ENCODE peak calls at places on chromosomes 2 and 18, in seven cellular contexts. Q, Z, H, O, W, M and X are unnamed samples.

GRCh38 chr2:97714950-97715652 is 1.7 kb downstream of the ZAP70 start:
- DNase-seq in W (no peak), Z (no peak), H (no peak), Q (no peak), O (no peak), M (no peak), X (peak)

GRCh38 chr2:177622516-177622915 is 229.9 kb downstream of the AGPS start:
- DNase-seq in O (no peak), Q (no peak), W (no peak), M (peak), Z (no peak), H (no peak), X (no peak)

GRCh38 chr2:121386707-121387106 is 101.7 kb upstream of the TFCP2L1 start:
- DNase-seq in W (no peak), Q (no peak), O (no peak), H (no peak), M (no peak), Z (no peak), X (no peak)

GRCh38 chr18:72194072-72194471 is 350.1 kb downstream of the CBLN2 start:
- DNase-seq in H (no peak), M (no peak), W (no peak), Q (no peak), O (no peak), Z (no peak), X (no peak)

GRCh38 chr18:2480536-2480935 is 90.8 kb downstream of the METTL4 start:
- DNase-seq in H (no peak), O (no peak), W (no peak), Q (no peak), M (no peak), Z (no peak), X (no peak)

GRCh38 chr2:223165423-223166214 is 113.6 kb downstream of the KCNE4 start:
- DNase-seq in Z (no peak), M (no peak), O (no peak), H (no peak), Q (no peak), W (no peak), X (peak)

GRCh38 chr2:4763009-4763408 is 929.2 kb upstream of the SOX11 start:
- DNase-seq in Z (no peak), H (no peak), W (no peak), O (no peak), Q (no peak), M (peak), X (no peak)

GRCh38 chr2:104077573-104077972 is 776.3 kb upstream of the POU3F3 start:
- DNase-seq in H (no peak), Q (no peak), W (no peak), O (no peak), Z (no peak), M (no peak), X (no peak)

GRCh38 chr18:2147866-2148265 is 423.4 kb downstream of the METTL4 start:
- DNase-seq in W (no peak), Z (no peak), M (no peak), O (no peak), H (no peak), Q (no peak), X (no peak)

GRCh38 chr2:63572001-63572400 is 16.3 kb downstream of the WDPCP start:
- DNase-seq in M (no peak), Q (no peak), O (no peak), Z (no peak), H (no peak), W (no peak), X (no peak)

GRCh38 chr18:398866-399637 is 101.4 kb downstream of the COLEC12 start:
- DNase-seq in Q (no peak), Z (no peak), O (no peak), M (no peak), W (no peak), H (no peak), X (no peak)